ENCODE peak calls at places on chromosomes 6 and 20, in four cellular contexts. N is HepG2, C is K562, S is H1. B is an unnamed sample.

GRCh38 chr20:24458441-24458840 is 11.0 kb upstream of the SYNDIG1 start:
- DNase-seq in N (no peak), C (no peak), S (no peak), B (no peak)

GRCh38 chr6:138454976-138455706 is 44.2 kb downstream of the NHSL1 start:
- DNase-seq in N (no peak), C (no peak), S (no peak), B (peak; percentile 58)

GRCh38 chr6:55009114-55009513 is 162.5 kb downstream of the FAM83B start:
- DNase-seq in N (no peak), C (no peak), S (no peak), B (no peak)

GRCh38 chr6:168884646-168885086 is 369.0 kb downstream of the THBS2 start:
- DNase-seq in N (peak; percentile 32), C (peak; percentile 89), S (peak; percentile 98), B (peak; percentile 31)

GRCh38 chr6:96787846-96788580 is 49.3 kb downstream of the GPR63 start:
- DNase-seq in N (no peak), C (no peak), S (no peak), B (no peak)

GRCh38 chr6:146697921-146698320 is 99.1 kb downstream of the ADGB start:
- DNase-seq in N (no peak), C (no peak), S (no peak), B (no peak)

GRCh38 chr6:103672169-103672568 is 1187.5 kb downstream of the HACE1 start:
- DNase-seq in N (no peak), C (no peak), S (no peak), B (peak; percentile 16)

GRCh38 chr6:108145639-108146038 is 20.2 kb upstream of the NR2E1 start:
- DNase-seq in N (no peak), C (peak; percentile 52), S (no peak), B (no peak)

GRCh38 chr6:17258763-17259162 is 22.4 kb upstream of the RBM24 start:
- DNase-seq in N (no peak), C (no peak), S (no peak), B (no peak)

GRCh38 chr6:16840291-16840690 is 79.0 kb upstream of the ATXN1 start:
- DNase-seq in N (no peak), C (no peak), S (no peak), B (no peak)

GRCh38 chr6:79466222-79466834 is 70.9 kb downstream of the LCA5 start:
- DNase-seq in N (no peak), C (no peak), S (no peak), B (peak; percentile 10)

GRCh38 chr6:161829186-161829794 is 555.4 kb upstream of the AGPAT4 start:
- DNase-seq in N (no peak), C (no peak), S (no peak), B (no peak)

GRCh38 chr20:43915209-43916072 is 789 bp downstream of the TOX2 start:
- DNase-seq in N (no peak), C (no peak), S (peak; percentile 78), B (no peak)

GRCh38 chr6:139856562-139856961 is 482.1 kb upstream of the CITED2 start:
- DNase-seq in N (no peak), C (no peak), S (no peak), B (no peak)

GRCh38 chr6:165663283-165663735 is 268 bp upstream of the PDE10A start:
- DNase-seq in N (no peak), C (no peak), S (peak; percentile 66), B (no peak)

GRCh38 chr6:167462913-167463312 is 138.0 kb downstream of the TTLL2 start:
- DNase-seq in N (no peak), C (no peak), S (no peak), B (no peak)

GRCh38 chr20:60138263-60139127 is 180.3 kb downstream of the CDH26 start:
- DNase-seq in N (no peak), C (peak; percentile 18), S (no peak), B (no peak)

GRCh38 chr20:33697129-33697528 is 10.9 kb upstream of the E2F1 start:
- DNase-seq in N (no peak), C (no peak), S (no peak), B (no peak)

GRCh38 chr6:75300206-75300605 is 15.6 kb upstream of the TMEM30A start:
- DNase-seq in N (no peak), C (no peak), S (no peak), B (no peak)

GRCh38 chr6:64672651-64673050 is 1034.4 kb downstream of the EYS start:
- DNase-seq in N (no peak), C (no peak), S (no peak), B (no peak)

GRCh38 chr6:158037771-158038170 is 56.1 kb downstream of the SYNJ2 start:
- DNase-seq in N (no peak), C (no peak), S (no peak), B (no peak)

GRCh38 chr20:48153523-48153922 is 368.2 kb upstream of the SULF2 start:
- DNase-seq in N (no peak), C (no peak), S (no peak), B (no peak)

GRCh38 chr6:6379573-6379972 is 59.1 kb upstream of the F13A1 start:
- DNase-seq in N (no peak), C (no peak), S (no peak), B (no peak)

GRCh38 chr6:6386010-6386409 is 65.5 kb upstream of the F13A1 start:
- DNase-seq in N (no peak), C (no peak), S (no peak), B (no peak)

DNA sequence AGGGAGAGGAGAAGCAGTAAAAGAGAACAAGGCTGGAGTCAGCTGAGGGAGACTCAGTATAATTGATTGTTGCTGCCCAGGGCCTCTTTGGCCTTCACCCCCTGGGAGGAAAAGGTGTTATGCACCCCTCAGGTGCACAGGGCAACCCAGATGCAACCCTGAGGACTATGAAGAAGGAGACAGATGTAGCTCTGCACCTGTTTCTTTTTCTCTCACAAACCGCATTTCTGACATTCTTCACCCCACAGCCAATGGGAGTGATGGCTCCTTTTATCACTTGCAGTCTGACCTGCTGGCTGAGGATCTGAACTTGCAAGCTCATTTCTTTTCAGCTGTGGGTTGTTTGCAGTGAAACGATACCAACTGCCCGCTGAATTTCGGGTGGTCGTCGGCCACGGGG is 64.1 kb upstream of the F13A1 start:
- DNase-seq in N (no peak), C (no peak), S (no peak), B (no peak)
- TF ChIP-seq SRF in N (no peak), C (no peak), S (no peak), B (no peak)

GRCh38 chr6:137451926-137452325 is 42.3 kb downstream of the OLIG3 start:
- DNase-seq in N (no peak), C (no peak), S (no peak), B (no peak)
- TF ChIP-seq SRF in N (no peak), C (no peak), S (no peak), B (no peak)

GRCh38 chr6:14092301-14092700 is 25.3 kb upstream of the CD83 start:
- DNase-seq in N (no peak), C (no peak), S (no peak), B (no peak)
- TF ChIP-seq SRF in N (no peak), C (no peak), S (no peak), B (no peak)

GRCh38 chr6:76612818-76613452 is 540.5 kb upstream of the IMPG1 start:
- DNase-seq in N (no peak), C (no peak), S (no peak), B (no peak)
- TF ChIP-seq SRF in N (no peak), C (no peak), S (no peak), B (no peak)

GRCh38 chr6:37919417-37920157 is 100.1 kb downstream of the ZFAND3 start:
- DNase-seq in N (no peak), C (no peak), S (no peak), B (no peak)
- TF ChIP-seq SRF in N (no peak), C (no peak), S (no peak), B (no peak)

B was measured in HCT116.